ENCODE peak calls at places on chromosomes 4 and X, in four cellular contexts. F, X, V and P are unnamed samples.

GRCh38 chr4:143335979-143336827 is 473 bp upstream of the GAB1 start:
- DNase-seq in F (no peak), X (no peak), V (peak), P (no peak)

GRCh38 chr4:174260099-174260498 is 23.4 kb downstream of the FBXO8 start:
- DNase-seq in F (no peak), X (no peak), V (no peak), P (no peak)

GRCh38 chrX:112636951-112637541 is 42.7 kb downstream of the LHFPL1 start:
- DNase-seq in V (no peak), X (no peak), F (no peak), P (no peak)

GRCh38 chr4:124483043-124483906 is 229.3 kb downstream of the ANKRD50 start:
- DNase-seq in F (no peak), X (no peak), V (no peak), P (no peak)

GRCh38 chrX:46198858-46199257 is 346.4 kb downstream of the ZNF674 start:
- DNase-seq in F (no peak), X (no peak), V (no peak), P (no peak)

GRCh38 chr4:61851126-61851525 is 651.0 kb downstream of the ADGRL3 start:
- DNase-seq in X (no peak), V (no peak), F (no peak), P (no peak)

GRCh38 chr4:25827373-25827772 is 35.4 kb downstream of the SEL1L3 start:
- DNase-seq in F (no peak), V (no peak), X (no peak), P (no peak)

GRCh38 chr4:83490876-83491450 is 6.1 kb upstream of the ABRAXAS1 start:
- DNase-seq in F (peak), V (no peak), X (peak), P (no peak)

GRCh38 chrX:112612558-112612957 is 67.2 kb downstream of the LHFPL1 start:
- DNase-seq in X (no peak), F (no peak), V (no peak), P (no peak)

GRCh38 chrX:153554519-153555167 is 37.2 kb downstream of the ATP2B3 start:
- DNase-seq in V (peak), F (peak), X (peak), P (peak)

GRCh38 chr4:130705023-130705422 is 1609.1 kb downstream of the C4orf33 start:
- DNase-seq in X (no peak), V (no peak), F (no peak), P (no peak)

GRCh38 chrX:106862972-106863688 is 40.0 kb downstream of the RIPPLY1 start:
- DNase-seq in F (peak), X (peak), V (no peak), P (no peak)

GRCh38 chr4:59968796-59969195 is 1231.3 kb upstream of the ADGRL3 start:
- DNase-seq in F (no peak), V (no peak), X (no peak), P (no peak)

GRCh38 chr4:55941881-55942280 is 6.9 kb upstream of the CEP135 start:
- DNase-seq in V (no peak), F (no peak), X (no peak), P (no peak)

GRCh38 chr4:53596901-53597300 is 5.6 kb upstream of the LNX1 start:
- DNase-seq in V (peak), X (no peak), F (no peak), P (no peak)

GRCh38 chr4:76680934-76681333 is 217.0 kb downstream of the SOWAHB start:
- DNase-seq in X (no peak), V (no peak), F (no peak), P (no peak)

GRCh38 chr4:173457893-173458292 is 59.0 kb upstream of the SCRG1 start:
- DNase-seq in V (no peak), F (no peak), X (no peak), P (no peak)

GRCh38 chr4:88792268-88792781 is 94.7 kb upstream of the NAP1L5 start:
- DNase-seq in V (no peak), F (no peak), X (no peak), P (peak)

GRCh38 chr4:76706581-76706980 is 191.4 kb downstream of the SOWAHB start:
- DNase-seq in X (no peak), V (no peak), F (no peak), P (no peak)

GRCh38 chrX:53795583-53795982 is 109.1 kb upstream of the HUWE1 start:
- DNase-seq in V (no peak), F (no peak), X (no peak), P (no peak)

GRCh38 chr4:99405433-99406115 is 29.6 kb downstream of the ADH7 start:
- DNase-seq in X (peak), V (no peak), F (peak), P (no peak)

GRCh38 chrX:4878642-4879041 is 1165.2 kb upstream of the PRKX start:
- DNase-seq in F (no peak), X (no peak), V (no peak), P (no peak)

GRCh38 chrX:153564047-153564606 is 34.8 kb downstream of the CCNQ start:
- DNase-seq in V (no peak), X (no peak), F (no peak), P (no peak)

GRCh38 chr4:89056953-89057398 is at the start of gene FAM13A:
- DNase-seq in X (no peak), F (peak), V (peak), P (peak)

GRCh38 chr4:77076889-77077635 is 1.3 kb upstream of the CCNI start:
- DNase-seq in V (no peak), X (no peak), F (no peak), P (no peak)

GRCh38 chr4:732480-732879 is 26.8 kb downstream of the PCGF3 start:
- DNase-seq in V (no peak), X (no peak), F (no peak), P (no peak)